ENCODE peak calls at places on chromosomes 13 and 19, in nine cellular contexts. Q is GM12891, R is fibroblast of pulmonary artery, K is stromal cell of bone marrow, T is left cardiac atrium, B is HCT116, D is transverse colon, H is GM23338, P is KG1. Y is an unnamed sample.

GRCh38 chr19:46408611-46409039 is 4.7 kb downstream of the CCDC8 start:
- DNase-seq in Q (no peak), R (peak), K (no peak), T (peak), B (no peak), D (peak), H (no peak), P (no peak), Y (no peak)

GRCh38 chr19:52638601-52639000 is 446 bp upstream of the ZNF83 start:
- DNase-seq in Q (peak), R (no peak), K (no peak), T (peak), B (no peak), D (peak), H (peak), P (no peak), Y (peak)

GRCh38 chr13:40789275-40790231 is at the start of gene SLC25A15:
- DNase-seq in Q (peak), R (peak), K (no peak), T (peak), B (peak), D (peak), H (peak), P (peak), Y (no peak)

GRCh38 chr13:42781362-42781761 is at the start of gene FAM216B:
- DNase-seq in Q (no peak), R (peak), K (no peak), T (no peak), B (no peak), D (no peak), H (no peak), P (no peak), Y (no peak)

GRCh38 chr19:2123682-2124387 is 27.1 kb downstream of the IZUMO4 start:
- DNase-seq in Q (no peak), R (peak), K (no peak), T (no peak), B (no peak), D (no peak), H (peak), P (no peak), Y (no peak)

GRCh38 chr13:25286308-25286968 is 850 bp downstream of the MTMR6 start:
- DNase-seq in Q (no peak), R (peak), K (no peak), T (no peak), B (no peak), D (peak), H (peak), P (peak), Y (peak)

GRCh38 chr13:61664821-61665705 is 249.4 kb upstream of the PCDH20 start:
- DNase-seq in Q (no peak), R (peak), K (no peak), T (no peak), B (peak), D (no peak), H (no peak), P (no peak), Y (no peak)

GRCh38 chr19:4086336-4086953 is 19.7 kb upstream of the ZBTB7A start:
- DNase-seq in Q (no peak), R (no peak), K (no peak), T (no peak), B (no peak), D (peak), H (no peak), P (no peak), Y (no peak)

GRCh38 chr19:934865-935422 is 9.1 kb downstream of the ARID3A start:
- DNase-seq in Q (no peak), R (peak), K (no peak), T (peak), B (no peak), D (peak), H (no peak), P (no peak), Y (no peak)

GRCh38 chr19:34359954-34360315 is 5.1 kb upstream of the GPI start:
- DNase-seq in Q (no peak), R (no peak), K (no peak), T (no peak), B (no peak), D (no peak), H (no peak), P (no peak), Y (no peak)

GRCh38 chr19:11887618-11888531 is at the start of gene ZNF69:
- DNase-seq in Q (peak), R (peak), K (peak), T (peak), B (no peak), D (peak), H (peak), P (no peak), Y (no peak)

GRCh38 chr13:41622545-41623429 is 165.4 kb downstream of the RGCC start:
- DNase-seq in Q (no peak), R (peak), K (peak), T (no peak), B (no peak), D (no peak), H (no peak), P (no peak), Y (no peak)

GRCh38 chr13:25973576-25973975 is 78.2 kb downstream of the SHISA2 start:
- DNase-seq in Q (no peak), R (no peak), K (no peak), T (no peak), B (no peak), D (no peak), H (no peak), P (no peak), Y (no peak)

GRCh38 chr19:18879579-18880373 is 16.2 kb downstream of the CERS1 start:
- DNase-seq in Q (no peak), R (peak), K (no peak), T (no peak), B (peak), D (peak), H (peak), P (no peak), Y (no peak)

GRCh38 chr13:57630661-57631606 is 610 bp upstream of the PCDH17 start:
- DNase-seq in Q (no peak), R (no peak), K (no peak), T (no peak), B (no peak), D (no peak), H (peak), P (no peak), Y (no peak)

GRCh38 chr19:19649159-19649558 is 5.7 kb upstream of the GMIP start:
- DNase-seq in Q (no peak), R (no peak), K (no peak), T (no peak), B (no peak), D (no peak), H (peak), P (no peak), Y (no peak)

GRCh38 chr19:3366104-3366760 is at the start of gene NFIC:
- DNase-seq in Q (no peak), R (peak), K (peak), T (peak), B (peak), D (peak), H (peak), P (peak), Y (no peak)

GRCh38 chr19:14526423-14526822 is 3.0 kb upstream of the TECR start:
- DNase-seq in Q (no peak), R (no peak), K (no peak), T (no peak), B (no peak), D (no peak), H (no peak), P (no peak), Y (no peak)

GRCh38 chr19:18830488-18830887 is 1.3 kb upstream of the UPF1 start:
- DNase-seq in Q (no peak), R (no peak), K (no peak), T (no peak), B (no peak), D (no peak), H (no peak), P (no peak), Y (no peak)

GRCh38 chr19:12156254-12157058 is at the start of gene ZNF625:
- DNase-seq in Q (peak), R (peak), K (peak), T (peak), B (no peak), D (peak), H (peak), P (peak), Y (no peak)